ENCODE peak calls at places on chromosome 15, in five cellular contexts. One of them, this sample, is unnamed.

GRCh38 chr15:62791694-62792093 is 250.9 kb upstream of the TPM1 start:
- DNase-seq in lower leg skin: no peak
- DNase-seq in GM10248: no peak
- DNase-seq in osteocyte: no peak
- DNase-seq in Panc1: no peak
- DNase-seq in this sample: no peak

GRCh38 chr15:77634266-77634962 is 1.7 kb upstream of the LINGO1 start:
- DNase-seq in lower leg skin: no peak
- DNase-seq in GM10248: peak; percentile 77
- DNase-seq in osteocyte: no peak
- DNase-seq in Panc1: peak; percentile 20
- DNase-seq in this sample: peak; percentile 81

GRCh38 chr15:91807122-91807521 is 46.4 kb upstream of the SLCO3A1 start:
- DNase-seq in lower leg skin: no peak
- DNase-seq in GM10248: no peak
- DNase-seq in osteocyte: no peak
- DNase-seq in Panc1: no peak
- DNase-seq in this sample: no peak

GRCh38 chr15:26867199-26868007 is 541 bp downstream of the GABRA5 start:
- DNase-seq in lower leg skin: no peak
- DNase-seq in GM10248: no peak
- DNase-seq in osteocyte: no peak
- DNase-seq in Panc1: no peak
- DNase-seq in this sample: no peak

GRCh38 chr15:90582553-90582952 is 52.8 kb downstream of the CRTC3 start:
- DNase-seq in lower leg skin: no peak
- DNase-seq in GM10248: no peak
- DNase-seq in osteocyte: no peak
- DNase-seq in Panc1: no peak
- DNase-seq in this sample: no peak

GRCh38 chr15:38714309-38715072 is 149.9 kb upstream of the RASGRP1 start:
- DNase-seq in lower leg skin: no peak
- DNase-seq in GM10248: no peak
- DNase-seq in osteocyte: peak; percentile 91
- DNase-seq in Panc1: no peak
- DNase-seq in this sample: no peak

GRCh38 chr15:22902981-22903380 is 64.5 kb downstream of the NIPA2 start:
- DNase-seq in lower leg skin: no peak
- DNase-seq in GM10248: no peak
- DNase-seq in osteocyte: no peak
- DNase-seq in Panc1: no peak
- DNase-seq in this sample: no peak

GRCh38 chr15:84956199-84956598 is 25.5 kb upstream of the PDE8A start:
- DNase-seq in lower leg skin: no peak
- DNase-seq in GM10248: no peak
- DNase-seq in osteocyte: no peak
- DNase-seq in Panc1: no peak
- DNase-seq in this sample: no peak

GRCh38 chr15:70088427-70088826 is 9.3 kb downstream of the TLE3 start:
- DNase-seq in lower leg skin: no peak
- DNase-seq in GM10248: no peak
- DNase-seq in osteocyte: no peak
- DNase-seq in Panc1: no peak
- DNase-seq in this sample: no peak

GRCh38 chr15:34663101-34663500 is 79.7 kb upstream of the GOLGA8B start:
- DNase-seq in lower leg skin: no peak
- DNase-seq in GM10248: no peak
- DNase-seq in osteocyte: no peak
- DNase-seq in Panc1: no peak
- DNase-seq in this sample: no peak

GRCh38 chr15:64334530-64334929 is 21.4 kb downstream of the CSNK1G1 start:
- DNase-seq in lower leg skin: no peak
- DNase-seq in GM10248: no peak
- DNase-seq in osteocyte: no peak
- DNase-seq in Panc1: no peak
- DNase-seq in this sample: no peak

GRCh38 chr15:97482521-97482920 is 478.0 kb upstream of the ARRDC4 start:
- DNase-seq in lower leg skin: no peak
- DNase-seq in GM10248: no peak
- DNase-seq in osteocyte: no peak
- DNase-seq in Panc1: no peak
- DNase-seq in this sample: no peak

GRCh38 chr15:56967336-56967735 is 48.9 kb downstream of the TCF12 start:
- DNase-seq in lower leg skin: no peak
- DNase-seq in GM10248: no peak
- DNase-seq in osteocyte: no peak
- DNase-seq in Panc1: no peak
- DNase-seq in this sample: no peak

GRCh38 chr15:31402003-31402402 is 75.4 kb downstream of the KLF13 start:
- DNase-seq in lower leg skin: no peak
- DNase-seq in GM10248: no peak
- DNase-seq in osteocyte: no peak
- DNase-seq in Panc1: no peak
- DNase-seq in this sample: no peak

GRCh38 chr15:31401282-31401681 is 74.6 kb downstream of the KLF13 start:
- DNase-seq in lower leg skin: no peak
- DNase-seq in GM10248: no peak
- DNase-seq in osteocyte: no peak
- DNase-seq in Panc1: no peak
- DNase-seq in this sample: no peak

GRCh38 chr15:31398677-31399260 is 72.1 kb downstream of the KLF13 start:
- DNase-seq in lower leg skin: no peak
- DNase-seq in GM10248: no peak
- DNase-seq in osteocyte: no peak
- DNase-seq in Panc1: no peak
- DNase-seq in this sample: no peak

GRCh38 chr15:31399544-31400171 is 73.0 kb downstream of the KLF13 start:
- DNase-seq in lower leg skin: no peak
- DNase-seq in GM10248: no peak
- DNase-seq in osteocyte: no peak
- DNase-seq in Panc1: no peak
- DNase-seq in this sample: no peak

GRCh38 chr15:31400222-31400927 is 73.7 kb downstream of the KLF13 start:
- DNase-seq in lower leg skin: no peak
- DNase-seq in GM10248: no peak
- DNase-seq in osteocyte: no peak
- DNase-seq in Panc1: no peak
- DNase-seq in this sample: no peak
- TF ChIP-seq CTCF in lower leg skin: no peak
- TF ChIP-seq CTCF in GM10248: no peak
- TF ChIP-seq CTCF in osteocyte: no peak
- TF ChIP-seq CTCF in Panc1: no peak
- TF ChIP-seq CTCF in this sample: no peak

GRCh38 chr15:39717134-39717533 is 65.5 kb downstream of the FSIP1 start:
- DNase-seq in lower leg skin: no peak
- DNase-seq in GM10248: no peak
- DNase-seq in osteocyte: no peak
- DNase-seq in Panc1: no peak
- DNase-seq in this sample: no peak
- TF ChIP-seq CTCF in lower leg skin: no peak
- TF ChIP-seq CTCF in GM10248: no peak
- TF ChIP-seq CTCF in osteocyte: no peak
- TF ChIP-seq CTCF in Panc1: no peak
- TF ChIP-seq CTCF in this sample: no peak

GRCh38 chr15:68279779-68280745 is 2.5 kb downstream of the FEM1B start:
- DNase-seq in lower leg skin: no peak
- DNase-seq in GM10248: no peak
- DNase-seq in osteocyte: no peak
- DNase-seq in Panc1: no peak
- DNase-seq in this sample: no peak
- TF ChIP-seq CTCF in lower leg skin: no peak
- TF ChIP-seq CTCF in GM10248: no peak
- TF ChIP-seq CTCF in osteocyte: no peak
- TF ChIP-seq CTCF in Panc1: no peak
- TF ChIP-seq CTCF in this sample: no peak

DNA sequence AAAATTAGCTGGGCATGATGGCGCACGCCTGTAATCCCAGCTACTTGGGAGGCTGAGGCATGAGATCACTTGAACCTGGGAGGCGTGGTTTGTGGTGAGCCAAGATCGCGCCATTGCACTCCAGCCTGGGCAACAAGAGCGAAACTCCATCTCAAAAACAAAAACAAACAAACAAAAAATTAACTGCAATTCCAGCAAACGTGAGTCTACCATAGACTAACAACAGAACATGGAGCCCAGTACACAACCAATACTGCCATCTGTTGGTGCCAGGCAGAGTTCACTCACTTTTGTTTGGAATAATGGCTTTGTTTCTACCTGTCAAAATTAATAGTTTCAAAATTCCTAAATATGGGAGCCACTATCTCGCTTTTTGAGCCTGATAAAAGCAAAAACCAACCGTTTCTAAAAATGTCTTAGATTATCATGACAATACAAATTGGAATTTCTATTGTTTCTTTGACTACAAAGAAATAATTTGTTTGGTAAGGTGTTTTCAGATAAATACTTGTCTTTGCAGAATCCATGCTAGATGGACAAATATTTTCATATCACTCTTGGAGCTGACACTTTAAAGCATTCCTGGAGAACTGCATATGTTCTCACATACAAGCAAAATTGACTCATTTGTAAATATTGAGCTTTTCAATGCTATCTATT is 45.0 kb downstream of the GPR176 start:
- DNase-seq in lower leg skin: peak; percentile 19
- DNase-seq in GM10248: peak; percentile 35
- DNase-seq in osteocyte: no peak
- DNase-seq in Panc1: peak; percentile 36
- DNase-seq in this sample: no peak
- TF ChIP-seq CTCF in lower leg skin: no peak
- TF ChIP-seq CTCF in GM10248: peak; percentile 32
- TF ChIP-seq CTCF in osteocyte: peak; percentile 75
- TF ChIP-seq CTCF in Panc1: peak; percentile 73
- TF ChIP-seq CTCF in this sample: peak; percentile 73

GRCh38 chr15:95149036-95149435 is 917.7 kb downstream of the MCTP2 start:
- DNase-seq in lower leg skin: no peak
- DNase-seq in GM10248: no peak
- DNase-seq in osteocyte: no peak
- DNase-seq in Panc1: no peak
- DNase-seq in this sample: no peak
- TF ChIP-seq CTCF in lower leg skin: no peak
- TF ChIP-seq CTCF in GM10248: no peak
- TF ChIP-seq CTCF in osteocyte: no peak
- TF ChIP-seq CTCF in Panc1: no peak
- TF ChIP-seq CTCF in this sample: no peak

This sample was measured in type B pancreatic cell.